ENCODE peak calls at places on chromosomes 4 and X, in four cellular contexts. One of them, this sample, is unnamed.

GRCh38 chrX:55713635-55714034 is 3.9 kb upstream of the RRAGB start:
- DNase-seq in T-helper 9 cell: no peak
- DNase-seq in right cardiac atrium: no peak
- DNase-seq in endothelial cell: no peak
- DNase-seq in this sample: no peak

GRCh38 chrX:2967998-2968909 is 38.1 kb upstream of the ARSH start:
- DNase-seq in T-helper 9 cell: no peak
- DNase-seq in right cardiac atrium: peak; percentile 21
- DNase-seq in endothelial cell: no peak
- DNase-seq in this sample: no peak

GRCh38 chrX:132676561-132677186 is 187.8 kb upstream of the MBNL3 start:
- DNase-seq in endothelial cell: peak; percentile 7
- DNase-seq in right cardiac atrium: no peak
- DNase-seq in T-helper 9 cell: no peak
- DNase-seq in this sample: no peak

GRCh38 chrX:107355533-107355932 is 93.9 kb upstream of the FRMPD3 start:
- DNase-seq in T-helper 9 cell: no peak
- DNase-seq in endothelial cell: no peak
- DNase-seq in right cardiac atrium: no peak
- DNase-seq in this sample: no peak

GRCh38 chrX:63506320-63506719 is 155.2 kb upstream of the SPIN4 start:
- DNase-seq in T-helper 9 cell: no peak
- DNase-seq in right cardiac atrium: no peak
- DNase-seq in endothelial cell: no peak
- DNase-seq in this sample: no peak

GRCh38 chrX:150164971-150165605 is 198.0 kb upstream of the MAMLD1 start:
- DNase-seq in right cardiac atrium: no peak
- DNase-seq in T-helper 9 cell: no peak
- DNase-seq in endothelial cell: no peak
- DNase-seq in this sample: no peak

GRCh38 chrX:11770320-11770719 is 12.3 kb downstream of the MSL3 start:
- DNase-seq in T-helper 9 cell: no peak
- DNase-seq in right cardiac atrium: no peak
- DNase-seq in endothelial cell: peak; percentile 9
- DNase-seq in this sample: peak; percentile 21

GRCh38 chr4:126733301-126733700 is 899.5 kb upstream of the INTU start:
- DNase-seq in T-helper 9 cell: no peak
- DNase-seq in endothelial cell: no peak
- DNase-seq in right cardiac atrium: no peak
- DNase-seq in this sample: no peak

GRCh38 chrX:99887918-99888317 is 522.2 kb downstream of the PCDH19 start:
- DNase-seq in endothelial cell: no peak
- DNase-seq in T-helper 9 cell: no peak
- DNase-seq in right cardiac atrium: no peak
- DNase-seq in this sample: peak; percentile 3

GRCh38 chrX:150482537-150483217 is 85.7 kb upstream of the MTM1 start:
- DNase-seq in right cardiac atrium: no peak
- DNase-seq in T-helper 9 cell: no peak
- DNase-seq in endothelial cell: no peak
- DNase-seq in this sample: no peak

GRCh38 chr4:80125252-80126177 is 52.5 kb upstream of the ANTXR2 start:
- DNase-seq in right cardiac atrium: no peak
- DNase-seq in T-helper 9 cell: peak; percentile 4
- DNase-seq in endothelial cell: peak; percentile 6
- DNase-seq in this sample: no peak

GRCh38 chr4:148052448-148052847 is 320.6 kb downstream of the ARHGAP10 start:
- DNase-seq in endothelial cell: no peak
- DNase-seq in right cardiac atrium: no peak
- DNase-seq in T-helper 9 cell: no peak
- DNase-seq in this sample: no peak

GRCh38 chrX:50747471-50747900 is 66.5 kb downstream of the SHROOM4 start:
- DNase-seq in right cardiac atrium: no peak
- DNase-seq in endothelial cell: peak; percentile 24
- DNase-seq in T-helper 9 cell: no peak
- DNase-seq in this sample: peak; percentile 14

GRCh38 chrX:57932266-57932665 is 22.0 kb upstream of the ZXDA start:
- DNase-seq in right cardiac atrium: no peak
- DNase-seq in T-helper 9 cell: no peak
- DNase-seq in endothelial cell: no peak
- DNase-seq in this sample: no peak

GRCh38 chr4:32778025-32778424 is 2057.9 kb downstream of the PCDH7 start:
- DNase-seq in endothelial cell: no peak
- DNase-seq in T-helper 9 cell: no peak
- DNase-seq in right cardiac atrium: no peak
- DNase-seq in this sample: no peak

GRCh38 chr4:17758459-17758858 is 23.0 kb downstream of the FAM184B start:
- DNase-seq in endothelial cell: no peak
- DNase-seq in right cardiac atrium: no peak
- DNase-seq in T-helper 9 cell: no peak
- DNase-seq in this sample: no peak

GRCh38 chr4:1243451-1244080 is 5.4 kb downstream of the CTBP1 start:
- DNase-seq in right cardiac atrium: no peak
- DNase-seq in endothelial cell: no peak
- DNase-seq in T-helper 9 cell: no peak
- DNase-seq in this sample: no peak

GRCh38 chr4:76305971-76306881 is at the start of gene STBD1:
- DNase-seq in right cardiac atrium: peak; percentile 84
- DNase-seq in endothelial cell: peak; percentile 61
- DNase-seq in T-helper 9 cell: peak; percentile 22
- DNase-seq in this sample: peak; percentile 84

GRCh38 chr4:86587016-86587713 is 7.0 kb upstream of the PTPN13 start:
- DNase-seq in right cardiac atrium: no peak
- DNase-seq in T-helper 9 cell: no peak
- DNase-seq in endothelial cell: no peak
- DNase-seq in this sample: no peak

GRCh38 chrX:42902513-42902912 is 124.5 kb upstream of the PPP1R2C start:
- DNase-seq in endothelial cell: no peak
- DNase-seq in right cardiac atrium: no peak
- DNase-seq in T-helper 9 cell: no peak
- DNase-seq in this sample: no peak

GRCh38 chrX:122565952-122566351 is 618.1 kb upstream of the GRIA3 start:
- DNase-seq in endothelial cell: no peak
- DNase-seq in right cardiac atrium: no peak
- DNase-seq in T-helper 9 cell: no peak
- DNase-seq in this sample: peak; percentile 57

GRCh38 chrX:139211568-139212182 is 318.9 kb upstream of the F9 start:
- DNase-seq in right cardiac atrium: no peak
- DNase-seq in T-helper 9 cell: no peak
- DNase-seq in endothelial cell: peak; percentile 8
- DNase-seq in this sample: no peak

GRCh38 chr4:155758500-155759371 is at the start of gene GUCY1B1:
- DNase-seq in right cardiac atrium: peak; percentile 95
- DNase-seq in endothelial cell: peak; percentile 84
- DNase-seq in T-helper 9 cell: peak; percentile 3
- DNase-seq in this sample: peak; percentile 98